ENCODE peak calls at places on chromosomes 7 and 10, in nine cellular contexts. S is GM23248; P is activated naive CD4-positive, alpha-beta T cell treated with anti-CD3 and anti-CD28 coated beads for 36 hours; L is activated T-cell treated with anti-CD3 and anti-CD28 coated beads, Interleukin-2, amount 50 U/mL, for 4 hours; Y is heart right ventricle; X is stimulated activated CD8-positive, alpha-beta memory T cell treated with anti-CD3 and anti-CD28 coated beads, Interleukin-4, amount 100 ng/mL, for 4 hours; K is hypothalamus; M is naive thymus-derived CD8-positive, alpha-beta T cell; T is stimulated activated CD4-positive, alpha-beta T cell treated with anti-CD3 and anti-CD28 coated beads, Interleukin-15, amount 100 ng/mL, for 24 hours. A is an unnamed sample.

GRCh38 chr10:129467346-129468119 is 492 bp downstream of the MGMT start:
- DNase-seq in S (peak), P (peak), L (no peak), Y (no peak), X (no peak), K (no peak), M (no peak), T (peak), A (no peak)

GRCh38 chr7:102079140-102080002 is 207.3 kb upstream of the SH2B2 start:
- DNase-seq in S (no peak), P (no peak), L (no peak), Y (no peak), X (no peak), K (no peak), M (no peak), T (no peak), A (no peak)

GRCh38 chr7:102064361-102065025 is 222.2 kb upstream of the SH2B2 start:
- DNase-seq in S (peak), P (no peak), L (no peak), Y (peak), X (no peak), K (no peak), M (no peak), T (no peak), A (no peak)

GRCh38 chr7:75995052-75995471 is 667 bp upstream of the TMEM120A start:
- DNase-seq in S (no peak), P (no peak), L (no peak), Y (peak), X (no peak), K (no peak), M (no peak), T (no peak), A (no peak)

GRCh38 chr7:47915066-47915976 is 32.9 kb downstream of the PKD1L1 start:
- DNase-seq in S (peak), P (no peak), L (no peak), Y (no peak), X (no peak), K (no peak), M (no peak), T (no peak), A (no peak)

GRCh38 chr7:38424750-38425463 is 151.5 kb upstream of the TARP start:
- DNase-seq in S (peak), P (no peak), L (no peak), Y (no peak), X (no peak), K (no peak), M (no peak), T (no peak), A (no peak)

GRCh38 chr10:102312683-102313082 is 67.4 kb downstream of the GBF1 start:
- DNase-seq in S (peak), P (peak), L (no peak), Y (no peak), X (no peak), K (no peak), M (no peak), T (peak), A (no peak)

GRCh38 chr7:84675633-84676034 is 481.0 kb upstream of the SEMA3A start:
- DNase-seq in S (no peak), P (no peak), L (no peak), Y (no peak), X (no peak), K (no peak), M (no peak), T (no peak), A (no peak)

A was measured in anterior cingulate cortex.